ENCODE peak calls at places on chromosomes 4 and X, in ten cellular contexts. Z, F, O, B, H, M, S, R, X and K are unnamed samples.

GRCh38 chr4:79964715-79965345 is 108.2 kb downstream of the ANTXR2 start:
- DNase-seq in Z (no peak), F (no peak), O (peak), B (no peak), H (peak), M (no peak), S (peak), R (no peak), X (no peak), K (no peak)

GRCh38 chr4:5423670-5424069 is 284.7 kb downstream of the EVC2 start:
- DNase-seq in Z (no peak), F (no peak), O (no peak), B (no peak), H (no peak), M (no peak), S (no peak), R (no peak), X (no peak), K (no peak)

GRCh38 chr4:142367326-142368188 is 478.5 kb downstream of the INPP4B start:
- DNase-seq in Z (no peak), F (no peak), O (no peak), B (no peak), H (no peak), M (no peak), S (no peak), R (no peak), X (no peak), K (no peak)

GRCh38 chr4:849478-850175 is 23.7 kb upstream of the CPLX1 start:
- DNase-seq in Z (no peak), F (no peak), O (no peak), B (no peak), H (no peak), M (no peak), S (no peak), R (no peak), X (no peak), K (no peak)

GRCh38 chr4:53991821-53992220 is 72.6 kb downstream of the CHIC2 start:
- DNase-seq in Z (no peak), F (no peak), O (no peak), B (no peak), H (no peak), M (no peak), S (no peak), R (no peak), X (no peak), K (no peak)

GRCh38 chr4:184345573-184345922 is 127.9 kb upstream of the ENPP6 start:
- DNase-seq in Z (no peak), F (peak), O (no peak), B (peak), H (no peak), M (no peak), S (no peak), R (peak), X (no peak), K (no peak)

GRCh38 chr4:150004481-150004880 is 73.8 kb upstream of the DCLK2 start:
- DNase-seq in Z (no peak), F (no peak), O (no peak), B (no peak), H (no peak), M (no peak), S (no peak), R (no peak), X (no peak), K (no peak)

GRCh38 chr4:663438-664428 is 10.3 kb downstream of the ATP5ME start:
- DNase-seq in Z (peak), F (no peak), O (peak), B (peak), H (peak), M (peak), S (peak), R (peak), X (peak), K (peak)

GRCh38 chr4:67198757-67199156 is 346.5 kb downstream of the CENPC start:
- DNase-seq in Z (no peak), F (no peak), O (no peak), B (no peak), H (no peak), M (no peak), S (no peak), R (no peak), X (no peak), K (no peak)

GRCh38 chrX:66030505-66031317 is 9.2 kb downstream of the VSIG4 start:
- DNase-seq in Z (no peak), F (peak), O (peak), B (no peak), H (no peak), M (no peak), S (peak), R (no peak), X (no peak), K (no peak)

GRCh38 chrX:53234484-53234883 is 9.5 kb upstream of the KDM5C start:
- DNase-seq in Z (no peak), F (no peak), O (no peak), B (no peak), H (no peak), M (no peak), S (no peak), R (no peak), X (no peak), K (no peak)

GRCh38 chrX:136215559-136215958 is 35.6 kb downstream of the MAP7D3 start:
- DNase-seq in Z (no peak), F (no peak), O (no peak), B (no peak), H (no peak), M (no peak), S (no peak), R (no peak), X (no peak), K (no peak)

GRCh38 chrX:103758555-103758954 is 18.1 kb upstream of the PLP1 start:
- DNase-seq in Z (no peak), F (no peak), O (no peak), B (no peak), H (no peak), M (no peak), S (no peak), R (no peak), X (no peak), K (no peak)

GRCh38 chr4:189146994-189147929 is 793.4 kb upstream of the FRG1 start:
- DNase-seq in Z (no peak), F (no peak), O (no peak), B (no peak), H (no peak), M (no peak), S (no peak), R (no peak), X (no peak), K (no peak)

GRCh38 chrX:107054978-107055377 is 55.0 kb upstream of the MORC4 start:
- DNase-seq in Z (no peak), F (no peak), O (no peak), B (no peak), H (no peak), M (no peak), S (no peak), R (no peak), X (no peak), K (no peak)

GRCh38 chr4:78720151-78720726 is 55.9 kb upstream of the BMP2K start:
- DNase-seq in Z (no peak), F (no peak), O (no peak), B (no peak), H (no peak), M (no peak), S (no peak), R (no peak), X (no peak), K (no peak)

GRCh38 chr4:83075696-83076095 is 38.8 kb downstream of the PLAC8 start:
- DNase-seq in Z (no peak), F (no peak), O (no peak), B (no peak), H (no peak), M (no peak), S (no peak), R (no peak), X (no peak), K (no peak)

GRCh38 chr4:79851625-79852304 is 221.3 kb downstream of the ANTXR2 start:
- DNase-seq in Z (no peak), F (no peak), O (no peak), B (no peak), H (no peak), M (no peak), S (no peak), R (no peak), X (no peak), K (no peak)

GRCh38 chr4:78767350-78767749 is 8.8 kb upstream of the BMP2K start:
- DNase-seq in Z (no peak), F (no peak), O (no peak), B (no peak), H (no peak), M (no peak), S (no peak), R (no peak), X (no peak), K (no peak)

GRCh38 chrX:78708171-78708570 is 39.3 kb upstream of the LPAR4 start:
- DNase-seq in Z (no peak), F (peak), O (no peak), B (no peak), H (no peak), M (no peak), S (peak), R (no peak), X (no peak), K (no peak)

GRCh38 chr4:183987529-183987946 is 82.4 kb downstream of the STOX2 start:
- DNase-seq in Z (no peak), F (peak), O (peak), B (peak), H (peak), M (peak), S (peak), R (peak), X (peak), K (no peak)

GRCh38 chrX:73213734-73214133 is 917 bp downstream of the NAP1L2 start:
- DNase-seq in Z (no peak), F (no peak), O (no peak), B (no peak), H (no peak), M (no peak), S (no peak), R (no peak), X (no peak), K (no peak)

GRCh38 chr4:130668859-130669258 is 1572.9 kb downstream of the C4orf33 start:
- DNase-seq in Z (no peak), F (no peak), O (no peak), B (no peak), H (no peak), M (no peak), S (no peak), R (no peak), X (no peak), K (no peak)

GRCh38 chr4:8651661-8652180 is 59.2 kb downstream of the CPZ start:
- DNase-seq in Z (no peak), F (no peak), O (no peak), B (no peak), H (no peak), M (no peak), S (no peak), R (no peak), X (peak), K (no peak)

GRCh38 chr4:41176357-41176756 is 38.0 kb downstream of the APBB2 start:
- DNase-seq in Z (no peak), F (no peak), O (no peak), B (no peak), H (no peak), M (no peak), S (no peak), R (no peak), X (no peak), K (no peak)

GRCh38 chr4:61204353-61204752 is 4.2 kb downstream of the ADGRL3 start:
- DNase-seq in Z (no peak), F (no peak), O (no peak), B (no peak), H (no peak), M (no peak), S (peak), R (no peak), X (no peak), K (no peak)

GRCh38 chr4:1415681-1415981 is 9.4 kb upstream of the NKX1-1 start:
- DNase-seq in Z (no peak), F (no peak), O (no peak), B (no peak), H (no peak), M (no peak), S (no peak), R (no peak), X (no peak), K (no peak)

GRCh38 chr4:175412744-175413143 is 399.3 kb downstream of the GPM6A start:
- DNase-seq in Z (no peak), F (no peak), O (no peak), B (no peak), H (no peak), M (no peak), S (no peak), R (no peak), X (no peak), K (no peak)

GRCh38 chr4:41887821-41888699 is 47.2 kb upstream of the TMEM33 start:
- DNase-seq in Z (no peak), F (peak), O (peak), B (no peak), H (no peak), M (no peak), S (peak), R (no peak), X (peak), K (no peak)

GRCh38 chrX:24167719-24168472 is 18.4 kb downstream of the ZFX start:
- DNase-seq in Z (no peak), F (no peak), O (no peak), B (no peak), H (no peak), M (no peak), S (no peak), R (no peak), X (no peak), K (no peak)

GRCh38 chrX:122092978-122093377 is 1045.6 kb downstream of the GLUD2 start:
- DNase-seq in Z (no peak), F (no peak), O (no peak), B (no peak), H (no peak), M (no peak), S (no peak), R (no peak), X (no peak), K (no peak)

GRCh38 chr4:39043697-39044363 is 11.6 kb upstream of the TMEM156 start:
- DNase-seq in Z (no peak), F (no peak), O (no peak), B (no peak), H (no peak), M (no peak), S (no peak), R (no peak), X (no peak), K (no peak)

GRCh38 chr4:15478724-15479088 is 9.0 kb downstream of the CC2D2A start:
- DNase-seq in Z (no peak), F (no peak), O (no peak), B (no peak), H (no peak), M (no peak), S (no peak), R (no peak), X (no peak), K (no peak)
- TF ChIP-seq CTCF in Z (no peak), F (no peak), O (no peak), B (no peak), H (no peak), M (no peak), S (no peak), R (no peak), X (no peak), K (no peak)

DNA sequence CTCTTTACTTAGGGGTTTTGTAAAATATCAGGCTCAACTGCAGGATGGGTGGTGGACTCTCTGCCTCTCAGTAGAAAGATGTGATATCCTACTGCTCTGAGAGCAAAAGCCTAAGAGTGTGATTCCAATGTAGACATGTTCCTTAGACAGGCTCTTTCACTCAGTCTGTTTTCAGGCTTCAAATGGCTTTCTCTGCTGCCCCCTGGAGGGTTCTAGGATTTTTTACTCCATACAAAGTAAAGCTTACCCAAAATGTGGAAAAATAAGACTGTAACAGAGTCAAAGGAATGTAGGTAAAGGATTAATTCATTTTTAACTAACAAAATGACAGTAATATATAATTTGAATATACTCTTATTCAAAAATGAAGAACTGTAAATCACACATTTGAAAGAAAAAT is 32.1 kb downstream of the ZGRF1 start:
- DNase-seq in Z (no peak), F (peak), O (peak), B (no peak), H (peak), M (no peak), S (peak), R (no peak), X (no peak), K (no peak)
- TF ChIP-seq CTCF in Z (peak), F (peak), O (peak), B (peak), H (peak), M (peak), S (peak), R (peak), X (peak), K (peak)

GRCh38 chr4:172998527-172999469 is 169.8 kb upstream of the GALNT7 start:
- DNase-seq in Z (no peak), F (no peak), O (no peak), B (no peak), H (no peak), M (no peak), S (no peak), R (no peak), X (no peak), K (no peak)

GRCh38 chr4:173002840-173003561 is 165.6 kb upstream of the GALNT7 start:
- DNase-seq in Z (no peak), F (no peak), O (no peak), B (no peak), H (no peak), M (no peak), S (no peak), R (no peak), X (no peak), K (no peak)

GRCh38 chr4:172997217-172997609 is 171.4 kb upstream of the GALNT7 start:
- DNase-seq in Z (no peak), F (no peak), O (no peak), B (no peak), H (no peak), M (no peak), S (no peak), R (no peak), X (no peak), K (no peak)

GRCh38 chr4:172997851-172998250 is 170.8 kb upstream of the GALNT7 start:
- DNase-seq in Z (no peak), F (no peak), O (no peak), B (no peak), H (no peak), M (no peak), S (no peak), R (no peak), X (no peak), K (no peak)

DNA sequence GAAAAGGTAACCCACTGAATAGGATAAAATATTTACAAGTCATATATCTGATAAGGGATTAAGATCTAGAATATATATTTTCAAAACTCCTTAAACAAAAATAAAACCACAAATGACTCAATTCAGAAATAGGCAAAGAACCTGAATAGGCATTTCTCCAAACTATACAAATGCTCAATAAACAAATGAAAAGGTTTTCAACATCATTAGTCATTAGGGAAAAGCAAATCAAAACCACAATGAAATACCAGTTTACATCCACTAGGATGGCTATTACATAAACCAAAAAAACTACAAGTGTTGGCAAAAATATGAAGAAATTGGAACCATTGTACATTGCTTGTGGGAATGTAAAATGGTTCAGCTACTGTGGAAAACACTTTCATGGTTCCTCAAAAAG is 167.0 kb upstream of the GALNT7 start:
- DNase-seq in Z (no peak), F (no peak), O (no peak), B (no peak), H (no peak), M (no peak), S (no peak), R (no peak), X (no peak), K (no peak)
- TF ChIP-seq CTCF in Z (no peak), F (no peak), O (no peak), B (no peak), H (no peak), M (no peak), S (no peak), R (no peak), X (no peak), K (no peak)

GRCh38 chrX:45745479-45745878 is 544.8 kb upstream of the DIPK2B start:
- DNase-seq in Z (no peak), F (no peak), O (no peak), B (no peak), H (no peak), M (no peak), S (no peak), R (no peak), X (no peak), K (no peak)
- TF ChIP-seq CTCF in Z (no peak), F (no peak), O (no peak), B (no peak), H (no peak), M (no peak), S (no peak), R (no peak), X (no peak), K (no peak)

GRCh38 chrX:68273887-68274286 is 159.4 kb downstream of the OPHN1 start:
- DNase-seq in Z (no peak), F (no peak), O (no peak), B (no peak), H (no peak), M (no peak), S (no peak), R (no peak), X (no peak), K (no peak)
- TF ChIP-seq CTCF in Z (no peak), F (no peak), O (no peak), B (no peak), H (no peak), M (no peak), S (no peak), R (no peak), X (no peak), K (no peak)

DNA sequence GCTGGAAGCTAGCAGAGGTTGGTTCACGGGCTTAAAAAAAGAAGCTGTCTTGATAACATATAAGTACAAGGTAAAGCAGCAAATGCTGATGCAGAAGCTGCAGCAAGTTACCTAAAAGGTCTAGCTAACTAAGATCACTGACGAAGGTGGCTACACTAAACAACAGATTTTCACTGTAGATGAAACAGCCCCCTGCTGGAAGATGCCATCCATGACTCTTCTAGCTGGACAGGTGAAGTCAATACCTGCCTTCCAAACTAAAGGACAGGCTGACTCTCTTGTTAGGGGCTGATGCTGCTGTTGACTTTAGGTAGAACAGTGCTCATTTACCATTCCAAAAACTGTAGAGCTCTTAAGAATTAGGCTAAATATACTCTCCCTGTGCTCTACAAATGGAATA is 99.5 kb downstream of the FBXW7 start:
- DNase-seq in Z (no peak), F (no peak), O (no peak), B (no peak), H (no peak), M (no peak), S (no peak), R (no peak), X (no peak), K (no peak)
- TF ChIP-seq CTCF in Z (no peak), F (no peak), O (no peak), B (no peak), H (peak), M (no peak), S (peak), R (no peak), X (no peak), K (no peak)

DNA sequence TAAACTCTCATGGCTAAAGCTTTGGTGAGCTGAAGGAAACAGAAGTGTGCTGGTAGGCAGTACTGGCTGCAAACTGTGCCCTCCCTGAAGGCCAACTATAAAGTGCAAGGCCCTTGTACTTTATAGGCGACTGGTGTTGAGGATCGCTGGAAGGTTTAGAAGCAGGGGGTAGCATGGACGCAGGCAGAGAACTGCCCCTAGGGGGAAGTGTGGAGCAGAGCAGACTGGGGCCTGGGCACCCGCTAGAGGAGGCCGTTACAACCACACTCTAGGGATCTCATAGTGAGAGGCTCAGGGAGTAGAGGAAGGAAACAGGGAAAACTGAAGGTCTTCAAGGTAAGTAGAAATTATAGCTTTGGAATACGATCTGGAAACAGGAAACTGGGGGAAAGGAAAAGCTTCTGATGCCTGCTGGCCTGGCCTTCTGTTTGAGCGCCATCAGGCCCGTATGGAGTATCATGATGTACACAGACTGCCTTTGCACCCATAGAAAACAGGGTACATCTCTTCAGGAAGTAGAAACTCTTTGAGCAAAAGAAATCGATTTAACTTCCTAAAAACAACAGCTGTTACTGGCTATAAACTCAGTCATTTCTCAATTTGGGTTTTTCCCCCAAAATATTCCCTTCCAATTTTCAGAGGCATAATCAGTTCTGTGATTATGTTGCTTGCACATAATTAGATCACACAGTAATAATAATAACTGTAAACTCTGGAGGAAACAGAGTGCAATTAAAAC is 23.9 kb upstream of the TMSB4X start:
- DNase-seq in Z (peak), F (peak), O (peak), B (peak), H (no peak), M (no peak), S (peak), R (no peak), X (no peak), K (peak)
- TF ChIP-seq CTCF in Z (peak), F (peak), O (peak), B (peak), H (peak), M (no peak), S (peak), R (peak), X (no peak), K (peak)